ENCODE peak calls at places on chromosomes 16 and 17, in ten cellular contexts. I, B, A, H, Y, F, U, J, O and Z are unnamed samples. For H3K27me3, the result is how much of the 10 kb centered on the place peaks cover.

GRCh38 chr16:87392823-87393679 is 915 bp downstream of the MAP1LC3B start:
- DNase-seq in B (peak), Y (no peak), U (peak), O (no peak), I (peak), A (peak), F (peak), J (peak), H (no peak), Z (no peak)

GRCh38 chr17:28744104-28744801 is 442 bp downstream of the TRAF4 start:
- DNase-seq in Y (no peak), B (peak), A (peak), H (no peak), U (peak), I (peak), O (no peak), J (peak), F (peak), Z (peak)

GRCh38 chr17:30000001-30000754 is 58.7 kb downstream of the EFCAB5 start:
- DNase-seq in U (no peak), I (no peak), O (no peak), B (no peak), F (no peak), Y (no peak), A (no peak), H (no peak), J (peak), Z (no peak)

GRCh38 chr16:1260101-1260670 is 4.3 kb downstream of the TPSD1 start:
- DNase-seq in J (no peak), F (no peak), U (no peak), A (peak), H (no peak), O (no peak), B (no peak), Y (no peak), I (no peak), Z (peak)

GRCh38 chr16:71878911-71879310 is 5.1 kb downstream of the ZNF821 start:
- DNase-seq in B (no peak), I (no peak), U (no peak), H (no peak), O (no peak), A (no peak), J (no peak), Y (no peak), F (no peak), Z (no peak)

GRCh38 chr17:72970246-72970645 is 122.2 kb downstream of the SLC39A11 start:
- DNase-seq in J (no peak), Y (no peak), O (no peak), B (no peak), I (no peak), A (no peak), F (no peak), H (no peak), U (no peak), Z (no peak)

GRCh38 chr16:27237229-27238015 is 31.1 kb downstream of the NSMCE1 start:
- DNase-seq in Y (no peak), H (no peak), O (no peak), B (no peak), A (peak), F (no peak), U (no peak), J (peak), I (no peak), Z (peak)

GRCh38 chr17:63685021-63685420 is 14.9 kb downstream of the LIMD2 start:
- DNase-seq in Y (no peak), A (no peak), J (no peak), B (no peak), O (no peak), U (no peak), I (peak), H (no peak), F (no peak), Z (no peak)

GRCh38 chr16:5072334-5073278 is 963 bp downstream of the ALG1 start:
- DNase-seq in H (no peak), O (no peak), F (no peak), Y (no peak), I (no peak), J (no peak), A (no peak), B (no peak), U (no peak), Z (no peak)

GRCh38 chr17:79623786-79624657 is 13.2 kb upstream of the RBFOX3 start:
- DNase-seq in J (no peak), I (peak), F (peak), O (no peak), Y (peak), H (no peak), A (no peak), B (no peak), U (peak), Z (peak)

GRCh38 chr17:2343421-2343820 is 6.1 kb downstream of the SGSM2 start:
- DNase-seq in Y (no peak), I (peak), H (no peak), B (peak), A (no peak), O (no peak), U (no peak), J (no peak), F (peak), Z (no peak)

GRCh38 chr16:50932348-50932916 is 190.5 kb downstream of the CYLD start:
- DNase-seq in A (no peak), I (no peak), B (no peak), H (no peak), Y (no peak), O (no peak), F (no peak), U (no peak), J (no peak), Z (no peak)

GRCh38 chr17:43766413-43767052 is 7.9 kb upstream of the SOST start:
- DNase-seq in O (no peak), I (peak), F (peak), B (peak), H (no peak), Y (peak), A (peak), U (no peak), J (peak), Z (peak)

GRCh38 chr17:80931421-80932265 is 60.0 kb upstream of the CHMP6 start:
- DNase-seq in I (peak), A (no peak), F (no peak), J (no peak), Y (no peak), O (no peak), U (no peak), B (no peak), H (no peak), Z (peak)

DNA sequence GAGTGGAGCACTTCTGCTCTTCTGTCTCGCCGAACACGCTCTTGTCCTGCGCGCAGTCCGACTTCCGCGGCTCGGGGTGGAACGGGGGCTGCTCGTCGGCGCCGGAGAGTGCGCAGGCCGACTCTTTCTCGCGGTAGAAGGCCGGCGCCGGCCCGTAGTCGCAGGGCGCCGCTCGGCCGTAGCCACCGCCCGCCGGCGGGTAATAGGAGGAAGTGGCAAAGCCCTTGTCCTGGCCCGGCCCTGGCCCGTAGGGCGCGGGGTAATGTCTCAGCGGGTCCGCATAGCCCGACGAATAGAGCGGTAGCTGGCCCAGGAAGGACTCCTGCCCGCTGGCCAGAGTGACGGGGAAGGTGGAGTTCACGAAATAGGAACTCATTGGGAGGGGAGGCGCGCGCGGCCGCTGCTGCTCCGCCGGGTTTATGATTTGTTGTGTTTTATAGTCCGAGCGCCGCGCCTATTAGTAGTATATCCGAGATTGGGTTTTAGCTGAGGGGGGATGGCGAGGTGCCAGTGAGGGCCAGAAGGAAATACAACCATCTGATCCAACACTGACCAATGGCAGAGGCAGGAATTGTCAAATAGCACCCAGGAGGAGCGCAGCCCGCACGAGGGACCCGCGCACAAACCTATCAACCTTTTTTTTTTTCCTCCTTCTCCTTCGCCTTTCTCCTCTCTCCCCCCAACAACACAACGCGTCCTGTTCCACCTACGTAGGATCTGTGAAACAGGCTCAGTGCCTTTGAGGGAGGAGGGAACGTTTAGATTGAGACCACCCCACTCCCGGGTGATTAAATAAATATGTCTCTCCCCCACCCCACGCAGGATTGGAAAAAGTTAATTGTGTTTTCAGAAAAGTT is 4.4 kb upstream of the HOXB5 start:
- DNase-seq in B (peak), J (no peak), F (peak), I (peak), A (peak), H (no peak), O (no peak), U (peak), Y (no peak), Z (peak)
- H3K4me3 ChIP-seq in B (peak), J (peak), F (peak), I (peak), A (peak), H (peak), O (peak), U (peak), Y (peak), Z (no peak)

GRCh38 chr17:47727704-47728036 is 5.4 kb upstream of the TBX21 start:
- DNase-seq in A (no peak), U (no peak), I (peak), F (no peak), B (no peak), Y (no peak), O (no peak), H (no peak), J (no peak), Z (no peak)

GRCh38 chr17:47729486-47729885 is 3.5 kb upstream of the TBX21 start:
- DNase-seq in J (no peak), H (no peak), A (no peak), I (no peak), O (no peak), Y (no peak), U (no peak), B (no peak), F (no peak), Z (peak)

GRCh38 chr17:47730681-47731080 is 2.4 kb upstream of the TBX21 start:
- DNase-seq in F (no peak), O (no peak), Y (no peak), A (no peak), U (no peak), J (no peak), B (no peak), I (no peak), H (no peak), Z (no peak)

GRCh38 chr17:47726796-47727703 is 6.0 kb upstream of the TBX21 start:
- DNase-seq in U (no peak), I (peak), O (no peak), Y (no peak), F (no peak), B (no peak), H (no peak), J (no peak), A (no peak), Z (no peak)

GRCh38 chr17:47728214-47728877 is 4.7 kb upstream of the TBX21 start:
- DNase-seq in A (no peak), H (no peak), O (no peak), B (no peak), J (no peak), Y (no peak), I (peak), U (no peak), F (no peak), Z (peak)
- H3K27me3 ChIP-seq in A (under half), H (under half), O (under half), B (under half), J (under half), Y (half or more), I (under half), U (under half), F (half or more), Z (under half)

DNA sequence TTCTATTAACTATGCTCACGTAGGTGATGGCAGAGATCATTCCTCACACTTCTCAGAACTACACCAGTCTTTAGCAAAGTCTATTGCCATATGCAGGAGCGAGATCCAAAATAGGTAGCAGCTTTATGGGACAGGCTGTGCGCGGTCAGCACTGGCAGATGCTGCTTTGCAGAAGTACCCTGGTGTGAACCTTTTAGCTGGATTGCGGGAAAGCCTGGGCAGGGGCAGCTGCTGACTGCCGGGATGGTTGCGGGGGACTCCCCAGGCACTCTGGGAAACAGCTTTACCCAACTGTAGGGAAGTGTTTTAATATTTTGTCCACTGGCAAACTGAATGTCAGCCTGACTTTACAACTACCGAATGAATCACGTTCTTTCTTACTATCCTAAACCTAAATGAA is 251.3 kb downstream of the HS3ST3A1 start:
- DNase-seq in B (no peak), I (no peak), U (no peak), J (no peak), F (no peak), O (no peak), Y (no peak), H (no peak), A (no peak), Z (no peak)
- H3K4me3 ChIP-seq in B (no peak), I (no peak), U (no peak), J (no peak), F (no peak), O (no peak), Y (no peak), H (no peak), A (no peak), Z (no peak)

GRCh38 chr17:41769346-41769862 is 17.1 kb downstream of the JUP start:
- DNase-seq in F (no peak), B (no peak), Y (no peak), I (no peak), J (no peak), H (no peak), A (no peak), O (no peak), U (no peak), Z (peak)

GRCh38 chr17:41766135-41766534 is 20.4 kb downstream of the JUP start:
- DNase-seq in U (no peak), H (no peak), Y (no peak), I (no peak), B (no peak), F (no peak), A (no peak), O (no peak), J (no peak), Z (no peak)

GRCh38 chr17:41769985-41770384 is 16.5 kb downstream of the JUP start:
- DNase-seq in F (no peak), A (no peak), J (no peak), U (no peak), Y (no peak), H (no peak), I (no peak), O (no peak), B (no peak), Z (no peak)

GRCh38 chr17:41767324-41768042 is 19.0 kb downstream of the JUP start:
- DNase-seq in A (peak), Y (no peak), F (no peak), J (no peak), H (no peak), B (no peak), O (no peak), U (no peak), I (no peak), Z (no peak)

GRCh38 chr17:41768682-41769288 is 17.7 kb downstream of the JUP start:
- DNase-seq in A (peak), I (no peak), F (no peak), Y (no peak), U (no peak), J (no peak), B (no peak), H (no peak), O (no peak), Z (peak)
- H3K27me3 ChIP-seq in A (under half), I (under half), F (under half), Y (under half), U (under half), J (under half), B (under half), H (under half), O (under half), Z (under half)

DNA sequence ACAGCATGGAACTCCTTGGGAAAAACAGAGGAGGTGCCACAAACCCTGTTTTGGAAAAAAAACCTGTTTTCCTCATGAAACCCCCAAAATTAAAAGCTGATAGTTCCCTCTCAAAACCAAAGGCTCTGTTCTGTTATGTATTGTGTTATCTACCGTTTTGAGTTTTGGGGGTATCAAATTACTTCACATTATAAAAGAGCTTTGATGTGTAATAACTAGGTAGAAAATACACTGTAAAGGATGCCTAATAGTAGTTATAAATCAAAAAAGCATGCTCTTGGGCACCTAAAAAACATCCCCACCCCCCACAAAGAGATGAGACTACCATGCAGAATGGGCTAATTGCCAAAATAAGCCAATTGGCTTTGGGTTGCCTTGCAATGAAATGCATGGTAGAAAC is 30.8 kb downstream of the C16orf54 start:
- DNase-seq in O (no peak), I (no peak), J (no peak), A (no peak), B (no peak), Y (no peak), H (no peak), F (no peak), U (no peak), Z (no peak)
- H3K4me3 ChIP-seq in O (no peak), I (no peak), J (no peak), A (no peak), B (no peak), Y (no peak), H (no peak), F (no peak), U (no peak), Z (no peak)